ENCODE peak calls at places on chromosomes 16 and 17, in seven cellular contexts. N, Z, M, H, O, W and V are unnamed samples.

GRCh38 chr17:67559381-67559966 is 158.3 kb upstream of the NOL11 start:
- DNase-seq in M (no peak), N (no peak), W (no peak), H (no peak), Z (no peak), O (peak), V (no peak)

GRCh38 chr17:72152392-72152727 is 31.5 kb downstream of the SOX9 start:
- DNase-seq in Z (peak), H (no peak), W (no peak), M (no peak), N (no peak), O (no peak), V (no peak)

GRCh38 chr17:28342313-28342712 is 6.8 kb downstream of the TNFAIP1 start:
- DNase-seq in Z (no peak), H (no peak), O (no peak), W (no peak), N (no peak), M (no peak), V (no peak)

GRCh38 chr16:89982318-89982717 is 33.8 kb downstream of the DEF8 start:
- DNase-seq in M (no peak), H (no peak), Z (no peak), O (no peak), N (no peak), W (no peak), V (no peak)

GRCh38 chr17:77392376-77393273 is 251.9 kb downstream of the SEC14L1 start:
- DNase-seq in H (peak), Z (no peak), O (peak), N (no peak), M (no peak), W (no peak), V (peak)

GRCh38 chr16:71846443-71846842 is 667 bp downstream of the ATXN1L start:
- DNase-seq in O (peak), W (no peak), Z (no peak), H (no peak), M (no peak), N (no peak), V (no peak)

GRCh38 chr17:2975469-2975958 is 87.9 kb downstream of the OR1D5 start:
- DNase-seq in H (no peak), M (no peak), Z (peak), N (no peak), O (no peak), W (no peak), V (peak)

GRCh38 chr16:83835972-83836566 is 28.3 kb downstream of the HSBP1 start:
- DNase-seq in H (no peak), Z (no peak), W (no peak), N (no peak), M (no peak), O (peak), V (no peak)

GRCh38 chr16:23700509-23700908 is 12.5 kb downstream of the ERN2 start:
- DNase-seq in W (no peak), M (no peak), N (no peak), Z (no peak), O (no peak), H (no peak), V (no peak)

GRCh38 chr16:65201446-65202010 is 79.7 kb upstream of the CDH11 start:
- DNase-seq in N (no peak), Z (no peak), O (no peak), H (no peak), W (no peak), M (no peak), V (no peak)

GRCh38 chr17:78343099-78343432 is 16.8 kb downstream of the SOCS3 start:
- DNase-seq in W (no peak), Z (no peak), N (no peak), H (peak), M (no peak), O (peak), V (peak)

GRCh38 chr16:62872339-62872738 is 836.1 kb upstream of the CDH8 start:
- DNase-seq in H (no peak), M (no peak), O (no peak), Z (no peak), N (no peak), W (no peak), V (no peak)

GRCh38 chr17:4004517-4005295 is 40.5 kb upstream of the ATP2A3 start:
- DNase-seq in O (peak), N (no peak), H (peak), Z (no peak), M (peak), W (peak), V (no peak)

GRCh38 chr16:17470871-17471744 is at the start of gene XYLT1:
- DNase-seq in Z (no peak), O (peak), W (no peak), M (peak), N (no peak), H (peak), V (peak)

GRCh38 chr17:45234641-45235040 is 13.0 kb downstream of the FMNL1 start:
- DNase-seq in W (no peak), N (no peak), O (peak), H (peak), M (peak), Z (no peak), V (no peak)

GRCh38 chr17:69900101-69900500 is 174.9 kb upstream of the KCNJ16 start:
- DNase-seq in Z (no peak), W (no peak), M (no peak), H (no peak), O (no peak), N (no peak), V (no peak)

GRCh38 chr16:3637371-3637923 is 17.0 kb upstream of the DNASE1 start:
- DNase-seq in N (no peak), M (no peak), Z (no peak), W (no peak), H (no peak), O (peak), V (no peak)

GRCh38 chr17:8192070-8192815 is 2.3 kb upstream of the BORCS6 start:
- DNase-seq in N (peak), H (peak), W (peak), M (no peak), O (peak), Z (peak), V (peak)

GRCh38 chr17:29018788-29019474 is 13.1 kb upstream of the SEZ6 start:
- DNase-seq in M (no peak), W (no peak), O (peak), N (no peak), H (no peak), Z (no peak), V (no peak)

GRCh38 chr17:29039764-29040598 is 3.0 kb upstream of the PIPOX start:
- DNase-seq in M (no peak), W (no peak), Z (no peak), O (no peak), N (peak), H (no peak), V (peak)

GRCh38 chr17:29930399-29931010 is 477 bp upstream of the SSH2 start:
- DNase-seq in M (no peak), W (peak), N (no peak), H (no peak), Z (no peak), O (peak), V (no peak)